ENCODE peak calls at places on chromosomes 12 and 14, in six cellular contexts. W is thoracic aorta, A is nephron progenitor cell, J is GM12865, L is uterus, O is suprapubic skin. F is an unnamed sample.

GRCh38 chr12:118979763-118980406 is 1.5 kb upstream of the SRRM4 start:
- DNase-seq in W (no peak), A (peak), J (peak), L (no peak), O (no peak), F (peak)

GRCh38 chr14:51488569-51489220 is 163.0 kb upstream of the FRMD6 start:
- DNase-seq in W (no peak), A (no peak), J (no peak), L (no peak), O (no peak), F (no peak)

GRCh38 chr12:113261847-113262470 is 40.7 kb downstream of the TPCN1 start:
- DNase-seq in W (no peak), A (no peak), J (peak), L (no peak), O (no peak), F (no peak)

GRCh38 chr12:42421844-42422779 is 96.1 kb downstream of the PPHLN1 start:
- DNase-seq in W (no peak), A (no peak), J (peak), L (no peak), O (no peak), F (peak)

GRCh38 chr12:110339184-110339952 is 58.3 kb downstream of the ATP2A2 start:
- DNase-seq in W (no peak), A (no peak), J (no peak), L (no peak), O (no peak), F (no peak)

GRCh38 chr12:47362131-47362686 is 282.4 kb upstream of the AMIGO2 start:
- DNase-seq in W (no peak), A (no peak), J (no peak), L (no peak), O (no peak), F (no peak)

GRCh38 chr14:93115920-93116675 is at the start of gene ITPK1:
- DNase-seq in W (no peak), A (peak), J (peak), L (peak), O (no peak), F (peak)

GRCh38 chr12:63276537-63277365 is 125.8 kb upstream of the AVPR1A start:
- DNase-seq in W (no peak), A (peak), J (peak), L (no peak), O (no peak), F (peak)

GRCh38 chr12:4272976-4273650 is 449 bp upstream of the CCND2 start:
- DNase-seq in W (no peak), A (peak), J (no peak), L (no peak), O (peak), F (no peak)

GRCh38 chr12:93380480-93381121 is 2.9 kb downstream of the NUDT4 start:
- DNase-seq in W (no peak), A (no peak), J (no peak), L (no peak), O (no peak), F (peak)

GRCh38 chr12:40586823-40587222 is 105.4 kb upstream of the CNTN1 start:
- DNase-seq in W (no peak), A (no peak), J (no peak), L (no peak), O (no peak), F (no peak)

GRCh38 chr12:103244596-103244995 is 251.2 kb downstream of the C12orf42 start:
- DNase-seq in W (no peak), A (no peak), J (no peak), L (no peak), O (no peak), F (no peak)
- TF ChIP-seq CTCF in W (no peak), A (no peak), J (no peak), L (no peak), O (no peak), F (no peak)

GRCh38 chr14:23053426-23053825 is 3.9 kb downstream of the CDH24 start:
- DNase-seq in W (no peak), A (no peak), J (no peak), L (no peak), O (no peak), F (no peak)

GRCh38 chr14:23055621-23056256 is 1.6 kb downstream of the CDH24 start:
- DNase-seq in W (no peak), A (no peak), J (no peak), L (no peak), O (no peak), F (peak)

GRCh38 chr14:23052671-23053070 is 4.6 kb downstream of the CDH24 start:
- DNase-seq in W (no peak), A (no peak), J (no peak), L (no peak), O (peak), F (no peak)

GRCh38 chr14:23055147-23055550 is 2.2 kb downstream of the CDH24 start:
- DNase-seq in W (no peak), A (no peak), J (no peak), L (no peak), O (no peak), F (no peak)

DNA sequence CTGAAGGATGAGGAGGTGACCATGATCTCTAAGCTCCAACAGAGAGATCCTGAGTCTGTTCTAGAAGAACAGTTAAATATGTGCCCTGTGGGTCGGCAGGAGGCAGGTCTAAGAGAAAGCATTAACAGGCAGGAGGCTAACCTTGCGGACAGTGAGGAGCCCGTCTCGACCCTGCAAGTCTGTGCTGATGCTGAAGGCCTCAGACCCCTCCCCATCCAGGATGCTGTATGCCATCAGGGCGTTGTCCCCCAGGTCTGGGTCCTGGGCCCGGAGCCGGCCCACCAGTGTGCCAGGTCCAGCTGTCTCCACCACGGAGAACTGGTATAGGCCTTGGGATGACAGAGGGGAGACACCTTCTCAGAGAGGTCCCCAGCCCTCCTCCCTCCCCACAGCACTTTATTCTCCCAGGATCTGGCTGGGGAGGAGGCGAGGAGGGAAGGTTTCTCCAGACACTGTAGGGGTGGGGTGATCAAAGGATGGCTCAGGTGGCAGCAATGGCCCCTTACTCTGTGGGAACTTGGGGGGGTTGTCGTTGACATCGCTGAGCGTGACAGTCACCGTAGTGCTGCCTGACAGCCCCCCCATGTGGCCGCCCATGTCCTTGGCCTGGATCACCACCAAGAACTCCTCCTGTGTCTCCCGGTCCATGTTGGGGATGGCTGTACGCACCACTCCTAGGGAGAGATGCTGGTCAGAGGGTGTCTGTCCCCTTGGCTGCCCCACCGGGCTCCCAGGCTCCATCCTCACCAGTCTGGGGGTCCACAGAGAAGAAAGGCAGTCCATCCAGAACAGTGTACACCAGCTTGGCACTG is 3.1 kb downstream of the CDH24 start:
- DNase-seq in W (no peak), A (peak), J (no peak), L (no peak), O (no peak), F (no peak)
- TF ChIP-seq CTCF in W (no peak), A (peak), J (peak), L (no peak), O (no peak), F (peak)

GRCh38 chr14:65359503-65359902 is 53.0 kb upstream of the FUT8 start:
- DNase-seq in W (no peak), A (no peak), J (no peak), L (no peak), O (no peak), F (peak)
- TF ChIP-seq CTCF in W (no peak), A (no peak), J (no peak), L (no peak), O (no peak), F (peak)

GRCh38 chr14:94681300-94682060 is 69.3 kb downstream of the SERPINA3 start:
- DNase-seq in W (no peak), A (no peak), J (peak), L (no peak), O (peak), F (peak)
- TF ChIP-seq CTCF in W (peak), A (peak), J (peak), L (no peak), O (no peak), F (peak)

GRCh38 chr14:21902561-21903199 is 229.1 kb upstream of the OR4E1 start:
- DNase-seq in W (no peak), A (peak), J (peak), L (no peak), O (no peak), F (peak)
- TF ChIP-seq CTCF in W (no peak), A (peak), J (peak), L (no peak), O (no peak), F (peak)